ENCODE peak calls at places on chromosomes 13 and 19, in ten cellular contexts. V is AG09319, I is heart right ventricle, K is cardiac fibroblast, L is fibroblast of mammary gland, Y is breast epithelium, G is LNCaP clone FGC, C is Caco-2, H is coronary artery, O is colonic mucosa. S is an unnamed sample.

GRCh38 chr13:103663996-103664395 is 597.8 kb upstream of the SLC10A2 start:
- DNase-seq in V (no peak), I (no peak), K (no peak), L (no peak), Y (peak; percentile 37), G (peak; percentile 26), C (no peak), H (no peak), O (no peak), S (no peak)

GRCh38 chr19:36876993-36877938 is 26.6 kb downstream of the ZNF345 start:
- DNase-seq in V (no peak), I (no peak), K (peak; percentile 11), L (no peak), Y (no peak), G (no peak), C (no peak), H (no peak), O (no peak), S (no peak)

GRCh38 chr13:60584976-60585375 is 188.0 kb downstream of the TDRD3 start:
- DNase-seq in V (no peak), I (no peak), K (peak; percentile 43), L (peak; percentile 56), Y (no peak), G (no peak), C (no peak), H (no peak), O (no peak), S (no peak)

GRCh38 chr13:81194362-81194761 is 853.4 kb upstream of the SPRY2 start:
- DNase-seq in V (no peak), I (no peak), K (no peak), L (no peak), Y (no peak), G (no peak), C (no peak), H (no peak), O (no peak), S (no peak)

GRCh38 chr19:38617283-38617763 is 430 bp downstream of the MAP4K1 start:
- DNase-seq in V (no peak), I (no peak), K (no peak), L (no peak), Y (no peak), G (no peak), C (no peak), H (no peak), O (no peak), S (no peak)

GRCh38 chr13:27044837-27045570 is 126.6 kb downstream of the USP12 start:
- DNase-seq in V (no peak), I (no peak), K (no peak), L (no peak), Y (no peak), G (no peak), C (no peak), H (no peak), O (no peak), S (no peak)

GRCh38 chr13:98509271-98510155 is 67.4 kb downstream of the STK24 start:
- DNase-seq in V (peak; percentile 79), I (peak; percentile 44), K (peak; percentile 96), L (peak; percentile 96), Y (no peak), G (no peak), C (no peak), H (no peak), O (peak; percentile 78), S (peak; percentile 24)

GRCh38 chr13:40109324-40109958 is 454.0 kb downstream of the COG6 start:
- DNase-seq in V (peak; percentile 61), I (no peak), K (peak; percentile 99), L (peak; percentile 98), Y (no peak), G (no peak), C (no peak), H (no peak), O (no peak), S (peak; percentile 17)

GRCh38 chr19:55622242-55622969 is 2.0 kb downstream of the ZNF784 start:
- DNase-seq in V (no peak), I (no peak), K (no peak), L (no peak), Y (no peak), G (no peak), C (no peak), H (no peak), O (no peak), S (no peak)

GRCh38 chr19:50602089-50602422 is 33.8 kb upstream of the LRRC4B start:
- DNase-seq in V (no peak), I (no peak), K (no peak), L (no peak), Y (no peak), G (no peak), C (no peak), H (no peak), O (no peak), S (no peak)

GRCh38 chr19:18425515-18426415 is 6.6 kb downstream of the SSBP4 start:
- DNase-seq in V (no peak), I (peak; percentile 78), K (peak; percentile 74), L (peak; percentile 60), Y (no peak), G (no peak), C (no peak), H (no peak), O (no peak), S (no peak)

GRCh38 chr19:18073197-18073596 is 13.5 kb downstream of the IL12RB1 start:
- DNase-seq in V (no peak), I (no peak), K (no peak), L (no peak), Y (no peak), G (no peak), C (no peak), H (no peak), O (no peak), S (no peak)

GRCh38 chr13:106532111-106532929 is 3.1 kb downstream of the EFNB2 start:
- DNase-seq in V (no peak), I (no peak), K (peak; percentile 22), L (peak; percentile 28), Y (no peak), G (no peak), C (no peak), H (no peak), O (peak; percentile 37), S (no peak)

DNA sequence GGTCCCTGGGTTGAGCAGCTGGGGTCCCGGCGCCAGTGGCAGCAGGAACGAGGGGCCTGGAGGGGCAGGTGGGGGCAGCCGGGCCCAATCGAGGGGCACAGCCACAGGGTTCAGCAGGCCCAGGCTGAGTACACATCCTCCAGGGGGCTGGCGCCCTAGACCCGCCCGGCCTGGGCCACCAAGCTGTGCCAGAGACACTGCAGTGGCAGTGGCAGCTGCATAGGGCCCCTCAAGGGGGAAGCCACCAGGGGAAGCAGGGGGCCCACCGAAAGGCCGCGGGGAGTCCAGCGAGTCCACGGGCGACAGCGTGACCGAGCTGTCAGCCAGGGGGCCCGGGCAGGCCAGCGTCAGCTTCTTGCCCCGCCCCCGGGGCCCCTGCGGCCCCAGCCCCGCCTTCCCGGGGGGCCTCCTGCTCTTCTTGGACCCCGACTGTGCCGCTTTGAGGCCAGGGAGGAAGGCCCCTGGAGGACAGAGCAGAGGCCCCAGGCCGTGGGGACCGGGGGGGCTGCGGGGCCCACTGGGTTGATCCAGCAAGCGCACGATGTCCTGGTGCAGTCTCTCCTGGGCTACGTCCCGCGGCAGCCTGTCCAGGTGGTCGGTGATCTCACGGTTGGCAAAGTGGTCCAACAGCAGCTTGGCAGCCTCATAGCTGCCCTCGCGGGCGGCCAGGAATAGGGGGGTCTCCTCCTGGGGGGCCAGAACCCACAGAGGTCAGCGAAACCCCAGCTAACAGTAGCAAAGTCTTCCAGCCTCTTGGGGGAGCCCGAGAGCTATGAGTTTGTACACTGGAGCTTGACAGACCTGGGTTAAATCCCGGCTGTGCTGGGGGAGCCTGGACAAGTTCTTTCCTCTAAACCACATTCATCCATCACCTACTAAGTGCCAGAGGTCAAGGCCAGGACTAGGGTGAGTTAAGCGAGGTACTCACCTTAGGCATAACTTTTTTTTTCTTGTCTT is 39.5 kb downstream of the NOTCH3 start:
- DNase-seq in V (no peak), I (no peak), K (peak; percentile 56), L (peak; percentile 25), Y (no peak), G (no peak), C (peak; percentile 62), H (no peak), O (no peak), S (peak; percentile 54)
- TF ChIP-seq CTCF in V (peak; percentile 49), I (peak; percentile 24), K (peak; percentile 56), L (peak; percentile 30), Y (no peak), G (peak; percentile 52), C (peak; percentile 38), H (no peak), O (no peak), S (peak; percentile 37)

DNA sequence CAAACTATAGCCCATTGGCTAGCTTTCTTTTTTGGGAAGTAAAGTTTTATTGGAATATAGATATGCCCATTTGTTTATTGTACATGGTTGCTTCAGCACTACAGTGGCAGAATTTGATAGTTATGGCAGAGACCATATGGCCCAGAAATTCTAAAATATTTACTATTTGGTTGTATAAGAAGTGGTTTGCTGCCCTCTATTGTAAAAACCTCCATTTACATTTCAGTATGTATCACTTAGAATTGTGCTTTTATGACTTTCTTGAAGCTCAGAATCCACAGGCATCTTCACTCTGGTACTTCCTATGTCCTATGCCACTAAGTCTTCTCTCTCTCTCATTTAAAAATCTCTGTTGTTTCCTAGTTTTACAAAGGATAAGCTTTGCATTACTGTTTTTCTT is 37.7 kb downstream of the DLEU7 start:
- DNase-seq in V (no peak), I (no peak), K (peak; percentile 51), L (peak; percentile 32), Y (no peak), G (no peak), C (no peak), H (no peak), O (no peak), S (no peak)
- TF ChIP-seq CTCF in V (no peak), I (peak; percentile 24), K (peak; percentile 18), L (no peak), Y (no peak), G (no peak), C (peak; percentile 10), H (no peak), O (no peak), S (no peak)

DNA sequence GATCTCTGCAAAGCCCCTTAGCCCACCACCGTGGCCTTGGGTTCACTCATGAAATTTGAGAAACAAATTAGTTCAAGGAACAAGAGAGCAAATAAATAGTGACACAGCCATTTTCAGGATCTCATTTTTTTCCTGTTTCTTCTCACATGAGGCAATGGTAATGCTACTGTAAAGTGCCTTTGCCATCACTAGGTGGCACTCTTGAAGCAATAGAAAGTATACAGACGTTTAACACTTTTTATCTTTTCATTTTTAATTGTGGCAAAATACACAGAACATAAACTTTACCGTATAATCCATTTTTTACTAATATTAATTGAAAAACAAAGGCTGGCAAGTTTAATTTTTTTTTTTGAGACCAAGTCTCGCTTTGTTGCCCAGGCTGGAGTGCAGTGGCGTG is 76.9 kb upstream of the ZNF835 start:
- DNase-seq in V (no peak), I (no peak), K (peak; percentile 8), L (peak; percentile 26), Y (no peak), G (peak; percentile 52), C (no peak), H (no peak), O (no peak), S (no peak)
- TF ChIP-seq CTCF in V (no peak), I (peak; percentile 69), K (peak; percentile 22), L (peak; percentile 45), Y (peak; percentile 59), G (peak; percentile 75), C (peak; percentile 19), H (peak; percentile 12), O (no peak), S (no peak)

DNA sequence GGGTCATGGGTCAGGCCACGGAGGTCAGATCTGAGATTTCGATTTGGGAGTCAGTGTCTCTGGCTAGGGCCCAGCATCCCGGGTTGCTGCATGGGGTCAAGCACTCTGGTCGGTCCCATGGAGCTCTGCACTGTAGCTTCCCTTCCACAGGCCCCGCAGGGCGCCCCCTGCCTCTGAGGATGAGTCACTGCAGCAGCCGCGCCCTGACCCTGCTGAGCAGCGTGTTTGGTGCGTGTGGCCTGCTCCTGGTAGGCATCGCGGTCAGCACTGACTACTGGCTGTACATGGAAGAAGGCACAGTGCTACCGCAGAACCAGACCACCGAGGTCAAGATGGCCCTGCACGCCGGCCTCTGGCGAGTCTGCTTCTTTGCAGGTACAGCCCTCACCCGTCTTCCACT is 3.6 kb downstream of the CACNG7 start:
- DNase-seq in V (no peak), I (no peak), K (no peak), L (no peak), Y (no peak), G (no peak), C (no peak), H (no peak), O (no peak), S (no peak)
- TF ChIP-seq CTCF in V (peak; percentile 14), I (no peak), K (peak; percentile 32), L (peak; percentile 23), Y (no peak), G (no peak), C (no peak), H (no peak), O (peak; percentile 13), S (peak; percentile 37)

S was measured in Calu3.